ENCODE peak calls at places on chromosomes 5 and 9, in seven cellular contexts. M is NCI-H2081, S is SW 1271, C is H4, W is left ventricle myocardium inferior, G is activated T-helper 1 cell treated with Interleukin-2 at 50 U/mL for 16 hours, B is fibroblast of gingiva. Y is an unnamed sample.
A peak's percentile ranks its signal among the peaks of the same experiment; 100 is the strongest.

GRCh38 chr5:139470821-139471300 is at the start of gene SMIM33:
- DNase-seq in M (no peak), S (no peak), C (no peak), W (no peak), G (peak; percentile 27), B (no peak), Y (no peak)

GRCh38 chr9:73683862-73684591 is 532.4 kb downstream of the ANXA1 start:
- DNase-seq in M (peak; percentile 53), S (peak; percentile 5), C (peak; percentile 70), W (no peak), G (no peak), B (peak; percentile 67), Y (peak; percentile 48)

GRCh38 chr9:128615571-128615970 is 41.1 kb downstream of the DYNC2I2 start:
- DNase-seq in M (no peak), S (no peak), C (no peak), W (no peak), G (no peak), B (no peak), Y (no peak)

GRCh38 chr9:113682297-113682771 is 193.8 kb upstream of the ZNF618 start:
- DNase-seq in M (peak; percentile 37), S (peak; percentile 15), C (peak; percentile 94), W (peak; percentile 62), G (no peak), B (peak; percentile 73), Y (peak; percentile 61)

GRCh38 chr5:172283020-172283861 is at the start of gene UBTD2:
- DNase-seq in M (peak; percentile 80), S (peak; percentile 65), C (peak; percentile 64), W (peak; percentile 88), G (peak; percentile 63), B (peak; percentile 50), Y (peak; percentile 82)

GRCh38 chr9:68619636-68620035 is 79.0 kb upstream of the TMEM252 start:
- DNase-seq in M (no peak), S (no peak), C (peak; percentile 14), W (no peak), G (no peak), B (no peak), Y (no peak)

GRCh38 chr5:109676920-109677319 is 12.8 kb upstream of the MAN2A1 start:
- DNase-seq in M (no peak), S (no peak), C (no peak), W (no peak), G (no peak), B (no peak), Y (no peak)

GRCh38 chr9:121987312-121987711 is 105.8 kb downstream of the TTLL11 start:
- DNase-seq in M (no peak), S (no peak), C (no peak), W (no peak), G (no peak), B (no peak), Y (no peak)

GRCh38 chr5:160837211-160837610 is 14.8 kb downstream of the ATP10B start:
- DNase-seq in M (no peak), S (no peak), C (no peak), W (no peak), G (no peak), B (no peak), Y (no peak)

GRCh38 chr5:176436641-176437040 is 11.5 kb upstream of the FAF2 start:
- DNase-seq in M (no peak), S (peak; percentile 80), C (no peak), W (no peak), G (no peak), B (peak; percentile 39), Y (no peak)

GRCh38 chr5:151692312-151692711 is 5.6 kb upstream of the SPARC start:
- DNase-seq in M (no peak), S (no peak), C (peak; percentile 42), W (no peak), G (no peak), B (no peak), Y (no peak)

GRCh38 chr5:1801954-1802295 is 718 bp downstream of the NDUFS6 start:
- DNase-seq in M (peak; percentile 56), S (no peak), C (no peak), W (no peak), G (no peak), B (no peak), Y (no peak)

GRCh38 chr9:86413966-86414880 is 60.0 kb upstream of the TUT7 start:
- DNase-seq in M (peak; percentile 24), S (no peak), C (peak; percentile 16), W (no peak), G (no peak), B (peak; percentile 30), Y (peak; percentile 74)

GRCh38 chr5:112703866-112704820 is 33.5 kb upstream of the APC start:
- DNase-seq in M (no peak), S (no peak), C (no peak), W (peak; percentile 39), G (no peak), B (peak; percentile 39), Y (no peak)

GRCh38 chr9:3215658-3216057 is 310.1 kb downstream of the RFX3 start:
- DNase-seq in M (no peak), S (no peak), C (no peak), W (no peak), G (no peak), B (no peak), Y (no peak)

GRCh38 chr5:102561894-102562760 is 63.3 kb upstream of the SLCO6A1 start:
- DNase-seq in M (peak; percentile 14), S (no peak), C (peak; percentile 72), W (no peak), G (no peak), B (peak; percentile 15), Y (peak; percentile 72)

Y was measured in A673.